ENCODE peak calls at places on chromosome X, in five cellular contexts. W is LoVo; H is activated T-helper 1 cell treated with anti-CD3 and anti-CD28 coated beads, Interleukin-2, amount 50 U/mL, for 16 hours; L is GM03348; D is fibroblast of lung. O is an unnamed sample.
A peak's percentile ranks its signal among the peaks of the same experiment; 100 is the strongest.

GRCh38 chrX:100829730-100830129 is 9.5 kb downstream of the CSTF2 start:
- DNase-seq in W (no peak), H (no peak), D (peak; percentile 13), L (no peak), O (no peak)

GRCh38 chrX:133676344-133677122 is 261.2 kb upstream of the GPC4 start:
- DNase-seq in L (no peak), W (peak; percentile 20), H (no peak), D (no peak), O (no peak)

GRCh38 chrX:123153846-123154335 is 30.2 kb upstream of the GRIA3 start:
- DNase-seq in W (no peak), D (peak; percentile 53), H (no peak), L (no peak), O (no peak)

GRCh38 chrX:73758253-73758652 is 195.3 kb downstream of the CHIC1 start:
- DNase-seq in L (no peak), H (no peak), D (no peak), W (no peak), O (no peak)

GRCh38 chrX:12953420-12953819 is 21.5 kb upstream of the TMSB4X start:
- DNase-seq in W (no peak), H (no peak), D (no peak), L (no peak), O (no peak)

GRCh38 chrX:18210470-18210869 is 10.2 kb downstream of the BEND2 start:
- DNase-seq in H (no peak), W (peak; percentile 0), L (peak; percentile 7), D (peak; percentile 2), O (no peak)

GRCh38 chrX:67619253-67619652 is 75.4 kb downstream of the AR start:
- DNase-seq in D (peak; percentile 84), H (no peak), W (peak; percentile 1), L (peak; percentile 1), O (no peak)

GRCh38 chrX:29496636-29497180 is 718.7 kb upstream of the MAGEB2 start:
- DNase-seq in W (no peak), H (no peak), D (no peak), L (peak; percentile 4), O (no peak)

GRCh38 chrX:85698921-85699320 is 319.5 kb upstream of the POF1B start:
- DNase-seq in H (no peak), W (no peak), L (no peak), D (no peak), O (no peak)

GRCh38 chrX:53795583-53795982 is 109.1 kb upstream of the HUWE1 start:
- DNase-seq in H (no peak), L (no peak), D (peak; percentile 1), W (no peak), O (no peak)

GRCh38 chrX:108032944-108033343 is 11.9 kb upstream of the VSIG1 start:
- DNase-seq in W (no peak), H (no peak), D (no peak), L (no peak), O (no peak)

GRCh38 chrX:154373340-154374306 is 811 bp downstream of the FLNA start:
- DNase-seq in D (peak; percentile 76), W (peak; percentile 75), L (peak; percentile 64), H (no peak), O (peak; percentile 50)

GRCh38 chrX:53223955-53224859 is 800 bp downstream of the KDM5C start:
- DNase-seq in L (peak; percentile 40), H (no peak), D (peak; percentile 86), W (peak; percentile 60), O (no peak)

GRCh38 chrX:140274761-140275525 is 229.9 kb downstream of the SOX3 start:
- DNase-seq in H (no peak), D (peak; percentile 91), W (no peak), L (peak; percentile 10), O (no peak)

GRCh38 chrX:85140963-85141362 is 102.6 kb downstream of the SATL1 start:
- DNase-seq in W (no peak), D (no peak), H (no peak), L (no peak), O (no peak)

GRCh38 chrX:68693481-68694410 is 46.3 kb downstream of the STARD8 start:
- DNase-seq in W (no peak), D (peak; percentile 71), L (peak; percentile 88), H (no peak), O (peak; percentile 50)

GRCh38 chrX:13364230-13364629 is 44.4 kb upstream of the ATXN3L start:
- DNase-seq in W (no peak), L (no peak), D (no peak), H (no peak), O (no peak)

GRCh38 chrX:47283015-47283771 is 50.4 kb downstream of the USP11 start:
- DNase-seq in L (no peak), H (no peak), D (peak; percentile 69), W (no peak), O (peak; percentile 50)

GRCh38 chrX:103248553-103248952 is 6.4 kb downstream of the TCEAL8 start:
- DNase-seq in D (peak; percentile 7), H (no peak), L (peak; percentile 6), W (no peak), O (no peak)

GRCh38 chrX:136170109-136170800 is 22.9 kb downstream of the FHL1 start:
- DNase-seq in D (peak; percentile 45), W (no peak), H (no peak), L (peak; percentile 23), O (no peak)

GRCh38 chrX:102720237-102721168 is at the start of gene GPRASP3:
- DNase-seq in D (peak; percentile 75), W (peak; percentile 54), H (peak; percentile 29), L (peak; percentile 78), O (peak; percentile 88)

GRCh38 chrX:3271485-3272186 is 74.8 kb downstream of the MXRA5 start:
- DNase-seq in D (peak; percentile 96), W (no peak), H (no peak), L (peak; percentile 23), O (no peak)

GRCh38 chrX:141924293-141924692 is 20.6 kb downstream of the MAGEC1 start:
- DNase-seq in H (no peak), W (no peak), D (peak; percentile 2), L (no peak), O (no peak)

GRCh38 chrX:106177106-106177981 is 9.2 kb downstream of the PWWP3B start:
- DNase-seq in D (peak; percentile 41), W (no peak), H (no peak), L (no peak), O (no peak)

GRCh38 chrX:39961441-39961840 is 136.3 kb downstream of the BCOR start:
- DNase-seq in L (no peak), D (no peak), W (no peak), H (no peak), O (no peak)

GRCh38 chrX:101359966-101360365 is 11.4 kb upstream of the TIMM8A start:
- DNase-seq in D (peak; percentile 8), W (no peak), H (no peak), L (peak; percentile 3), O (no peak)

GRCh38 chrX:153626863-153627674 is 19.9 kb upstream of the DUSP9 start:
- DNase-seq in H (no peak), L (no peak), D (no peak), W (no peak), O (no peak)

GRCh38 chrX:155334486-155335316 is at the start of gene CLIC2:
- DNase-seq in H (no peak), D (peak; percentile 54), L (peak; percentile 27), W (no peak), O (peak; percentile 1)

GRCh38 chrX:44975666-44976263 is 102.8 kb downstream of the KDM6A start:
- DNase-seq in H (no peak), D (peak; percentile 35), L (no peak), W (no peak), O (no peak)

GRCh38 chrX:26586570-26586969 is 370.6 kb downstream of the MAGEB5 start:
- DNase-seq in D (no peak), H (no peak), L (no peak), W (no peak), O (no peak)

GRCh38 chrX:153569475-153569874 is 29.5 kb downstream of the CCNQ start:
- DNase-seq in H (no peak), L (no peak), W (no peak), D (no peak), O (no peak)

GRCh38 chrX:85808217-85808616 is 239.1 kb downstream of the CHM start:
- DNase-seq in H (no peak), L (no peak), D (no peak), W (no peak), O (no peak)

GRCh38 chrX:115449742-115450141 is 111.2 kb upstream of the PLS3 start:
- DNase-seq in D (peak; percentile 56), L (no peak), W (no peak), H (no peak), O (no peak)

GRCh38 chrX:17376381-17377046 is 1.5 kb downstream of the NHS start:
- DNase-seq in D (peak; percentile 13), L (peak; percentile 12), W (peak; percentile 2), H (no peak), O (peak; percentile 69)

GRCh38 chrX:40300286-40300890 is 202.6 kb upstream of the BCOR start:
- DNase-seq in H (no peak), D (no peak), W (no peak), L (no peak), O (no peak)

GRCh38 chrX:72121381-72121780 is 10.3 kb downstream of the RTL5 start:
- DNase-seq in D (peak; percentile 86), L (peak; percentile 80), W (no peak), H (no peak), O (no peak)